ENCODE peak calls at places on chromosomes 12 and 14, in five cellular contexts. W, E, U, Y and T are unnamed samples.

GRCh38 chr14:59870277-59871165 is at the start of gene RTN1:
- DNase-seq in W (no peak), E (peak; percentile 72), U (no peak), Y (no peak), T (peak; percentile 40)

GRCh38 chr12:67366530-67367196 is 97.5 kb downstream of the CAND1 start:
- DNase-seq in W (peak; percentile 43), E (no peak), U (peak; percentile 78), Y (no peak), T (no peak)

GRCh38 chr12:93214523-93215289 is 163.0 kb upstream of the NUDT4 start:
- DNase-seq in W (no peak), E (no peak), U (no peak), Y (no peak), T (peak; percentile 13)

GRCh38 chr12:107951024-107951423 is 176.5 kb downstream of the ASCL4 start:
- DNase-seq in W (no peak), E (no peak), U (no peak), Y (no peak), T (no peak)

GRCh38 chr14:90693413-90693812 is 122.8 kb downstream of the TTC7B start:
- DNase-seq in W (no peak), E (no peak), U (no peak), Y (no peak), T (no peak)

GRCh38 chr14:74647834-74648361 is 35.9 kb upstream of the LTBP2 start:
- DNase-seq in W (no peak), E (no peak), U (no peak), Y (no peak), T (no peak)

GRCh38 chr14:22850944-22851790 is 14.8 kb downstream of the MMP14 start:
- DNase-seq in W (peak; percentile 91), E (peak; percentile 78), U (peak; percentile 93), Y (no peak), T (peak; percentile 46)

GRCh38 chr12:6330192-6330591 is 11.7 kb downstream of the TNFRSF1A start:
- DNase-seq in W (no peak), E (no peak), U (no peak), Y (no peak), T (no peak)

GRCh38 chr14:78927261-78927660 is 757.1 kb downstream of the NRXN3 start:
- DNase-seq in W (no peak), E (no peak), U (no peak), Y (no peak), T (no peak)

GRCh38 chr14:93396456-93396855 is 34.3 kb upstream of the UNC79 start:
- DNase-seq in W (no peak), E (no peak), U (no peak), Y (no peak), T (no peak)

GRCh38 chr12:131386781-131387180 is 324.1 kb upstream of the SFSWAP start:
- DNase-seq in W (no peak), E (no peak), U (no peak), Y (no peak), T (no peak)

GRCh38 chr12:42023733-42024494 is 120.8 kb downstream of the GXYLT1 start:
- DNase-seq in W (peak; percentile 40), E (peak; percentile 75), U (peak; percentile 22), Y (peak; percentile 86), T (peak; percentile 81)

GRCh38 chr12:103114296-103115055 is 157.0 kb downstream of the ASCL1 start:
- DNase-seq in W (no peak), E (no peak), U (no peak), Y (peak; percentile 12), T (no peak)

GRCh38 chr12:91883811-91884210 is 261.8 kb downstream of the BTG1 start:
- DNase-seq in W (no peak), E (no peak), U (no peak), Y (no peak), T (no peak)

GRCh38 chr12:132249747-132250478 is 79.5 kb downstream of the GALNT9 start:
- DNase-seq in W (no peak), E (no peak), U (no peak), Y (no peak), T (no peak)

GRCh38 chr12:132404956-132405741 is 75.8 kb upstream of the GALNT9 start:
- DNase-seq in W (no peak), E (no peak), U (no peak), Y (no peak), T (peak; percentile 80)

GRCh38 chr12:96226401-96226800 is 32.2 kb downstream of the ELK3 start:
- DNase-seq in W (no peak), E (no peak), U (no peak), Y (no peak), T (no peak)

GRCh38 chr12:43653917-43654316 is 101.9 kb upstream of the ADAMTS20 start:
- DNase-seq in W (no peak), E (no peak), U (no peak), Y (no peak), T (no peak)

GRCh38 chr12:72570601-72571000 is 298.4 kb downstream of the TRHDE start:
- DNase-seq in W (no peak), E (no peak), U (no peak), Y (peak; percentile 42), T (no peak)

GRCh38 chr14:50311337-50311973 is 574 bp downstream of the L2HGDH start:
- DNase-seq in W (no peak), E (no peak), U (no peak), Y (no peak), T (no peak)

GRCh38 chr12:116492703-116493324 is 66.4 kb upstream of the MAP1LC3B2 start:
- DNase-seq in W (peak; percentile 43), E (no peak), U (peak; percentile 49), Y (peak; percentile 52), T (no peak)

GRCh38 chr12:132465269-132466190 is 24.4 kb upstream of the FBRSL1 start:
- DNase-seq in W (no peak), E (no peak), U (no peak), Y (no peak), T (no peak)